ENCODE peak calls at places on chromosomes 3 and 15, in eight cellular contexts. F, Y, Q, V, I, U, L and G are unnamed samples.

GRCh38 chr3:140585828-140586227 is 92.0 kb upstream of the TRIM42 start:
- DNase-seq in L (no peak), I (no peak), U (no peak), F (peak; percentile 82), Y (no peak), V (no peak), Q (no peak), G (no peak)

GRCh38 chr3:123069021-123069381 is 2.2 kb downstream of the PDIA5 start:
- DNase-seq in Y (no peak), Q (no peak), V (no peak), F (no peak), I (no peak), U (no peak), L (no peak), G (no peak)

GRCh38 chr15:37075777-37076176 is 24.6 kb downstream of the MEIS2 start:
- DNase-seq in V (no peak), U (no peak), F (no peak), Q (no peak), Y (no peak), I (no peak), L (no peak), G (no peak)

GRCh38 chr3:97291901-97292300 is 472.7 kb upstream of the ARL6 start:
- DNase-seq in Q (no peak), U (no peak), F (no peak), I (no peak), Y (no peak), V (no peak), L (no peak), G (peak; percentile 63)

GRCh38 chr3:21464745-21465144 is 286.3 kb downstream of the ZNF385D start:
- DNase-seq in Y (no peak), F (no peak), Q (no peak), V (no peak), I (no peak), L (no peak), U (no peak), G (no peak)

GRCh38 chr3:72974956-72975355 is 21.7 kb upstream of the PPP4R2 start:
- DNase-seq in F (no peak), Q (no peak), Y (no peak), L (no peak), U (no peak), I (no peak), V (no peak), G (no peak)

GRCh38 chr15:99450896-99451358 is 114.9 kb upstream of the MEF2A start:
- DNase-seq in F (peak; percentile 37), L (peak; percentile 45), U (no peak), I (no peak), Q (no peak), V (no peak), Y (peak; percentile 42), G (no peak)

GRCh38 chr3:14301558-14301957 is 100.8 kb upstream of the SLC6A6 start:
- DNase-seq in U (no peak), Y (peak; percentile 84), L (no peak), V (no peak), Q (no peak), I (no peak), F (no peak), G (no peak)

GRCh38 chr3:42530073-42530472 is 27.6 kb downstream of the VIPR1 start:
- DNase-seq in U (no peak), L (no peak), I (no peak), V (no peak), Y (no peak), F (no peak), Q (no peak), G (no peak)

GRCh38 chr3:103380391-103380790 is 945.6 kb downstream of the ZPLD1 start:
- DNase-seq in Y (no peak), V (no peak), Q (no peak), I (no peak), L (no peak), F (no peak), U (no peak), G (no peak)

GRCh38 chr3:18159681-18160080 is 265.5 kb downstream of the SATB1 start:
- DNase-seq in U (no peak), V (no peak), Y (no peak), L (no peak), I (no peak), Q (no peak), F (no peak), G (no peak)